ENCODE peak calls at places on chromosomes 12 and 14, in eight cellular contexts. L, P, S, I, O, G, D and M are unnamed samples.

GRCh38 chr12:119328111-119328510 is 6.4 kb upstream of the CCDC60 start:
- DNase-seq in L (peak; percentile 56), P (peak; percentile 51), S (peak; percentile 8), I (no peak), O (no peak), G (peak; percentile 12), D (no peak), M (no peak)

GRCh38 chr12:57552692-57553321 is 3.0 kb downstream of the KIF5A start:
- DNase-seq in L (no peak), P (peak; percentile 74), S (no peak), I (peak; percentile 36), O (no peak), G (peak; percentile 11), D (peak; percentile 18), M (no peak)

GRCh38 chr12:47855502-47855901 is 35.8 kb upstream of the HDAC7 start:
- DNase-seq in L (no peak), P (no peak), S (no peak), I (no peak), O (no peak), G (no peak), D (no peak), M (no peak)

GRCh38 chr12:39070775-39071174 is 165.4 kb upstream of the CPNE8 start:
- DNase-seq in L (no peak), P (no peak), S (no peak), I (no peak), O (no peak), G (peak; percentile 85), D (no peak), M (no peak)

GRCh38 chr14:68558096-68558495 is 234.8 kb downstream of the ZFP36L1 start:
- DNase-seq in L (no peak), P (no peak), S (no peak), I (no peak), O (no peak), G (no peak), D (no peak), M (no peak)

GRCh38 chr12:80643961-80644360 is 63.5 kb upstream of the MYF6 start:
- DNase-seq in L (no peak), P (no peak), S (no peak), I (no peak), O (no peak), G (no peak), D (no peak), M (no peak)

GRCh38 chr14:44316647-44317432 is 190.2 kb downstream of the FSCB start:
- DNase-seq in L (no peak), P (peak; percentile 23), S (peak; percentile 30), I (peak; percentile 93), O (no peak), G (peak; percentile 98), D (no peak), M (peak; percentile 95)

GRCh38 chr12:104136577-104136976 is 1.4 kb downstream of the NFYB start:
- DNase-seq in L (no peak), P (no peak), S (no peak), I (peak; percentile 67), O (no peak), G (peak; percentile 19), D (no peak), M (no peak)

GRCh38 chr12:106629797-106630669 is 47.2 kb downstream of the RFX4 start:
- DNase-seq in L (no peak), P (no peak), S (no peak), I (no peak), O (no peak), G (peak; percentile 43), D (no peak), M (peak; percentile 17)

GRCh38 chr12:4700621-4701026 is 19.6 kb upstream of the GALNT8 start:
- DNase-seq in L (peak; percentile 73), P (no peak), S (no peak), I (peak; percentile 63), O (peak; percentile 62), G (no peak), D (no peak), M (no peak)

GRCh38 chr12:31387466-31387865 is 61.5 kb upstream of the SINHCAF start:
- DNase-seq in L (no peak), P (no peak), S (no peak), I (no peak), O (no peak), G (no peak), D (no peak), M (no peak)

GRCh38 chr12:101697930-101698781 is 716 bp downstream of the CHPT1 start:
- DNase-seq in L (peak; percentile 80), P (peak; percentile 49), S (peak; percentile 68), I (peak; percentile 7), O (peak; percentile 64), G (peak; percentile 48), D (peak; percentile 80), M (no peak)

GRCh38 chr12:54932691-54933090 is 51.9 kb downstream of the TESPA1 start:
- DNase-seq in L (no peak), P (peak; percentile 17), S (no peak), I (no peak), O (no peak), G (peak; percentile 41), D (no peak), M (peak; percentile 62)

GRCh38 chr12:28086521-28086920 is 103.7 kb upstream of the CCDC91 start:
- DNase-seq in L (no peak), P (no peak), S (no peak), I (no peak), O (no peak), G (no peak), D (no peak), M (no peak)

GRCh38 chr12:70721958-70722357 is 84.7 kb upstream of the PTPRB start:
- DNase-seq in L (no peak), P (no peak), S (no peak), I (no peak), O (no peak), G (no peak), D (no peak), M (no peak)

GRCh38 chr14:55628426-55628825 is 48.4 kb downstream of the KTN1 start:
- DNase-seq in L (no peak), P (no peak), S (no peak), I (peak; percentile 7), O (no peak), G (peak; percentile 58), D (no peak), M (no peak)

GRCh38 chr14:89214221-89214965 is 202.6 kb downstream of the FOXN3 start:
- DNase-seq in L (peak; percentile 81), P (no peak), S (peak; percentile 61), I (no peak), O (peak; percentile 73), G (peak; percentile 80), D (peak; percentile 90), M (peak; percentile 51)

GRCh38 chr14:92531151-92531873 is 17.7 kb downstream of the RIN3 start:
- DNase-seq in L (no peak), P (no peak), S (no peak), I (no peak), O (no peak), G (no peak), D (peak; percentile 77), M (no peak)
- H3K4me1 ChIP-seq in L (no peaks in the 10 kb centered on the region), P (no peaks in the 10 kb centered on the region), S (peaks cover 25% of the 10 kb centered on the region), I (peaks cover 19% of the 10 kb centered on the region), O (peaks cover 47% of the 10 kb centered on the region), G (no peaks in the 10 kb centered on the region), D (peaks cover 30% of the 10 kb centered on the region), M (no peaks in the 10 kb centered on the region)

GRCh38 chr14:99637624-99638023 is 7.3 kb upstream of the HHIPL1 start:
- DNase-seq in L (no peak), P (no peak), S (no peak), I (no peak), O (no peak), G (no peak), D (no peak), M (no peak)
- TF ChIP-seq CTCF in L (no peak), P (no peak), S (no peak), I (no peak), O (no peak), G (no peak), D (no peak), M (no peak)

DNA sequence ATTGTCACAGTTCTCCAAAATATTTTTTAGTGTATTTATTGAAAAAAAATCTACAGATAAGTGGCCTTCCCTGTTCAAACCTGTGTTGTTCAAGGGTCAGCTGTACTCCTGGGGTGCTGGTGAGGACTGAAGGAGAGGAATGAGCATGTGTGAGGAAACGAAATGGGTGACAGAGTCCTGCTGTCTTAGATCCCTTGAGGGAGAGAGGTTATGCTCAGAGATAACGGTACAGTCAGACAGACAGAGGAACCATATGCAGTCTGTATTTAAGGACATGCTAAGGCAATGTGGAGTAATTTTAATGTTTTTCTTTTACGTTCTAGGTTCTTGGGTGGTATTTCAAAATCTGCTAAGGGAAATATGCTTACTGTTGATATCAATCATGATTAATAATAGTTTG is 352.9 kb upstream of the RGS6 start:
- DNase-seq in L (no peak), P (peak; percentile 8), S (no peak), I (no peak), O (no peak), G (no peak), D (no peak), M (no peak)
- H3K27ac ChIP-seq in L (no peak overlapping the region), P (no peak overlapping the region), S (no peak overlapping the region), I (no peak overlapping the region), O (no peak overlapping the region), G (no peak overlapping the region), D (no peak overlapping the region), M (no peak overlapping the region)

DNA sequence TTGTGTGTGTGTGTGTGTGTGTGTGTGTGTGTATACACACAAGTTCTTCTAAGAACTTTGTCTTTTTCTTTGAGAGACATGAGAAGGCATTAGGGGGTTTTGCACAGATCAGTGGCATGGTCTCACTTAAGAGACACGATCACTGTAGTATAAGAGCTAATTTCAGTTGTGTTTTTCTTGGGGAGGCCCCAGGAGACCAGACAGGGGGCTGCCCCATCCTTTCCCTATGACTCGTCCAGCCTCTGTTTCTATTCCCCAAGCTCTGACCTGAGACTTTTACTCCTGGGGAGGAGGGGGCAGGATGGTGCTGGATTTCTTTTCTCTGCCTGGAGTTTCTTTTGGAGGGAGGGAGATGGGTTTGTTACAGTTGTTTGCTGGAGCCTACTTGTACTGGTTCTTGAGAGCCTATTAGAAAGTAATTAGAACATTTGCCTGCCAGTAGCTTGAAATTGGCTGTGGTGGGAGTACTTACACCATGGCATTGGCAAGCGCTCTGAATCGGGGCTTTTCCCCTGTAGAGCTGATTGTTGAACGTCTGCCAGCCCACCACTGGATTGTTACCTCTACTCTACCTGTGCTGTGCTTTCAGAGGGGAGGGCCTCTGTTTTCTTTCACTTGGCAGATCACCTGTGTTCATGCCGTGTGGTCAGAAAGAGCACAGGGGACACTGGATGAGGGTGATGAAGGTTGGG is 109.5 kb downstream of the TSPAN9 start:
- DNase-seq in L (no peak), P (no peak), S (no peak), I (peak; percentile 32), O (no peak), G (no peak), D (no peak), M (no peak)
- H3K4me1 ChIP-seq in L (peaks cover 25% of the 10 kb centered on the region), P (no peaks in the 10 kb centered on the region), S (no peaks in the 10 kb centered on the region), I (peaks cover 4% of the 10 kb centered on the region), O (peaks cover 87% of the 10 kb centered on the region), G (peaks cover 5% of the 10 kb centered on the region), D (peaks cover 23% of the 10 kb centered on the region), M (no peaks in the 10 kb centered on the region)

GRCh38 chr12:95959107-95959506 is 16.0 kb downstream of the AMDHD1 start:
- DNase-seq in L (no peak), P (no peak), S (no peak), I (peak; percentile 14), O (no peak), G (peak; percentile 49), D (no peak), M (no peak)
- TF ChIP-seq CTCF in L (peak; percentile 23), P (no peak), S (no peak), I (no peak), O (peak; percentile 28), G (peak; percentile 50), D (no peak), M (peak; percentile 48)